ENCODE peak calls at places on chromosomes 3 and 15, in five cellular contexts. V is globus pallidus, Y is sigmoid colon, O is progenitor cell of endocrine pancreas, T is GM12892. R is an unnamed sample.

GRCh38 chr3:99789322-99789721 is 28.3 kb upstream of the CMSS1 start:
- DNase-seq in V (peak; percentile 33), Y (no peak), O (no peak), T (no peak), R (peak; percentile 31)

GRCh38 chr15:63093486-63094205 is 28.0 kb upstream of the LACTB start:
- DNase-seq in V (peak; percentile 73), Y (peak; percentile 90), O (peak; percentile 65), T (peak; percentile 54), R (peak; percentile 41)

GRCh38 chr3:194840661-194841514 is 155.2 kb downstream of the FAM43A start:
- DNase-seq in V (no peak), Y (no peak), O (no peak), T (no peak), R (no peak)

GRCh38 chr15:67024322-67024997 is 40.9 kb upstream of the SMAD3 start:
- DNase-seq in V (peak; percentile 47), Y (peak; percentile 92), O (no peak), T (no peak), R (peak; percentile 93)

GRCh38 chr3:197753263-197753662 is 3.6 kb downstream of the FYTTD1 start:
- DNase-seq in V (no peak), Y (no peak), O (no peak), T (no peak), R (no peak)

GRCh38 chr3:195105389-195105788 is 165.6 kb downstream of the XXYLT1 start:
- DNase-seq in V (no peak), Y (peak; percentile 61), O (no peak), T (no peak), R (no peak)

GRCh38 chr15:98126326-98127090 is 166.0 kb downstream of the ARRDC4 start:
- DNase-seq in V (no peak), Y (no peak), O (no peak), T (no peak), R (no peak)

GRCh38 chr3:165336786-165337185 is 140.6 kb upstream of the SLITRK3 start:
- DNase-seq in V (no peak), Y (no peak), O (no peak), T (no peak), R (no peak)

GRCh38 chr3:169498336-169498735 is 165.2 kb downstream of the MECOM start:
- DNase-seq in V (no peak), Y (no peak), O (no peak), T (no peak), R (no peak)

GRCh38 chr3:12194209-12194608 is 35.5 kb upstream of the TIMP4 start:
- DNase-seq in V (peak; percentile 17), Y (no peak), O (no peak), T (no peak), R (peak; percentile 80)

GRCh38 chr3:134314588-134315285 is 59.5 kb downstream of the AMOTL2 start:
- DNase-seq in V (no peak), Y (no peak), O (no peak), T (no peak), R (no peak)

GRCh38 chr3:73029321-73029796 is 32.1 kb upstream of the EBLN2 start:
- DNase-seq in V (no peak), Y (no peak), O (no peak), T (no peak), R (no peak)

GRCh38 chr3:42098171-42098570 is 7.0 kb downstream of the TRAK1 start:
- DNase-seq in V (no peak), Y (no peak), O (no peak), T (no peak), R (no peak)

GRCh38 chr15:67080118-67080899 is 14.9 kb downstream of the SMAD3 start:
- DNase-seq in V (no peak), Y (no peak), O (no peak), T (no peak), R (no peak)

GRCh38 chr15:98650871-98651481 is 2.6 kb downstream of the IGF1R start:
- DNase-seq in V (no peak), Y (no peak), O (no peak), T (no peak), R (no peak)

GRCh38 chr3:102053375-102053989 is 204.2 kb downstream of the NFKBIZ start:
- DNase-seq in V (no peak), Y (no peak), O (no peak), T (no peak), R (no peak)